ENCODE peak calls at places on chromosomes 11 and 22, in five cellular contexts. B, W, S, N and U are unnamed samples.

GRCh38 chr11:45834298-45834756 is 12.9 kb upstream of the CRY2 start:
- DNase-seq in W (no peak), N (no peak), S (no peak), B (no peak), U (no peak)

GRCh38 chr22:38613588-38613987 is 42.6 kb downstream of the FAM227A start:
- DNase-seq in B (no peak), W (no peak), S (no peak), N (no peak), U (no peak)

GRCh38 chr11:236774-237767 is at the start of gene PSMD13:
- DNase-seq in N (peak), W (no peak), S (peak), B (peak), U (peak)

GRCh38 chr11:119975561-119976152 is 162.3 kb downstream of the TRIM29 start:
- DNase-seq in S (no peak), B (no peak), N (no peak), W (no peak), U (peak)

GRCh38 chr11:58916637-58917036 is 22.7 kb upstream of the GLYATL1 start:
- DNase-seq in N (no peak), W (no peak), S (no peak), B (no peak), U (no peak)

GRCh38 chr11:85889676-85890579 is 34.7 kb downstream of the CCDC83 start:
- DNase-seq in N (peak), B (no peak), W (peak), S (no peak), U (no peak)

GRCh38 chr11:116330439-116331185 is 442.2 kb downstream of the BUD13 start:
- DNase-seq in N (no peak), B (no peak), W (no peak), S (no peak), U (no peak)

GRCh38 chr22:27105142-27106025 is 448.0 kb downstream of the MIAT start:
- DNase-seq in B (no peak), N (no peak), S (no peak), W (peak), U (no peak)

GRCh38 chr11:116703421-116703820 is 69.4 kb downstream of the BUD13 start:
- DNase-seq in N (no peak), W (no peak), B (no peak), S (peak), U (peak)

GRCh38 chr11:75733346-75734107 is 15.9 kb downstream of the MOGAT2 start:
- DNase-seq in B (no peak), N (peak), W (no peak), S (peak), U (peak)

GRCh38 chr22:19498866-19499190 is 19.1 kb downstream of the CDC45 start:
- DNase-seq in B (no peak), S (no peak), W (no peak), N (no peak), U (no peak)

GRCh38 chr22:30867746-30868662 is 100.6 kb downstream of the MORC2 start:
- DNase-seq in W (no peak), B (no peak), N (no peak), S (no peak), U (no peak)

GRCh38 chr11:22728600-22729394 is 62.4 kb downstream of the GAS2 start:
- DNase-seq in S (peak), B (no peak), W (no peak), N (no peak), U (no peak)

GRCh38 chr11:91081440-91082088 is 858.7 kb upstream of the CHORDC1 start:
- DNase-seq in S (no peak), B (no peak), N (no peak), W (no peak), U (no peak)

GRCh38 chr11:65506770-65507485 is 8.1 kb downstream of the MALAT1 start:
- DNase-seq in N (peak), S (peak), B (peak), W (peak), U (peak)

GRCh38 chr11:6667733-6668374 is 12.2 kb upstream of the DCHS1 start:
- DNase-seq in N (peak), B (peak), W (no peak), S (no peak), U (no peak)

GRCh38 chr11:79108851-79109250 is 332.0 kb downstream of the TENM4 start:
- DNase-seq in W (no peak), N (no peak), S (no peak), B (no peak), U (no peak)

GRCh38 chr11:7648264-7648663 is 25.0 kb downstream of the CYB5R2 start:
- DNase-seq in W (no peak), N (no peak), S (no peak), B (no peak), U (no peak)

GRCh38 chr22:49269371-49269770 is 558.3 kb downstream of the BRD1 start:
- DNase-seq in W (no peak), N (no peak), B (no peak), S (no peak), U (no peak)

GRCh38 chr22:35258144-35258988 is 1.1 kb downstream of the HMGXB4 start:
- DNase-seq in S (no peak), W (no peak), B (peak), N (peak), U (no peak)

GRCh38 chr22:25673721-25674120 is 68.3 kb upstream of the MYO18B start:
- DNase-seq in N (no peak), W (no peak), S (no peak), B (no peak), U (no peak)

GRCh38 chr11:89235976-89236375 is 58.3 kb downstream of the TYR start:
- DNase-seq in B (no peak), S (no peak), W (no peak), N (no peak), U (no peak)

GRCh38 chr11:36056160-36056751 is 112.4 kb downstream of the LDLRAD3 start:
- DNase-seq in N (peak), S (no peak), B (no peak), W (no peak), U (no peak)

GRCh38 chr11:6194065-6194581 is 4.9 kb upstream of the OR52W1 start:
- DNase-seq in N (no peak), W (no peak), B (no peak), S (no peak), U (no peak)

GRCh38 chr22:23984430-23984829 is 4.5 kb downstream of the GSTT2 start:
- DNase-seq in S (peak), N (no peak), B (peak), W (no peak), U (no peak)

GRCh38 chr11:61769946-61770683 is 17.7 kb downstream of the MYRF start:
- DNase-seq in W (no peak), N (no peak), B (no peak), S (no peak), U (no peak)

GRCh38 chr11:40149721-40150120 is 1309.7 kb downstream of the LRRC4C start:
- DNase-seq in N (no peak), B (no peak), S (no peak), W (no peak), U (no peak)

GRCh38 chr11:63670077-63670737 is 969 bp downstream of the ATL3 start:
- DNase-seq in S (no peak), B (no peak), W (no peak), N (no peak), U (no peak)

GRCh38 chr11:64538501-64538951 is 52.5 kb upstream of the SLC22A12 start:
- DNase-seq in S (no peak), W (no peak), B (no peak), N (no peak), U (no peak)

GRCh38 chr22:39954584-39955055 is 5.6 kb upstream of the TMA7B start:
- DNase-seq in B (no peak), N (no peak), W (peak), S (no peak), U (no peak)

GRCh38 chr11:106077609-106078517 is at the start of gene AASDHPPT:
- DNase-seq in W (no peak), S (no peak), N (peak), B (no peak), U (peak)

GRCh38 chr11:9462806-9463537 is 2.2 kb downstream of the ZNF143 start:
- DNase-seq in W (no peak), N (peak), B (no peak), S (no peak), U (no peak)

GRCh38 chr11:131874070-131874469 is 503.7 kb downstream of the NTM start:
- DNase-seq in W (no peak), N (no peak), B (no peak), S (no peak), U (no peak)

GRCh38 chr11:25615841-25616240 is 716.1 kb upstream of the ANO3 start:
- DNase-seq in W (no peak), B (no peak), S (no peak), N (no peak), U (no peak)

GRCh38 chr11:23263466-23263865 is 403.2 kb upstream of the CCDC179 start:
- DNase-seq in W (no peak), S (no peak), N (no peak), B (no peak), U (no peak)

GRCh38 chr22:36373258-36373579 is 14.5 kb downstream of the MYH9 start:
- DNase-seq in W (no peak), N (peak), S (no peak), B (no peak), U (peak)

GRCh38 chr11:1338201-1339065 is 29.0 kb upstream of the TOLLIP start:
- DNase-seq in S (no peak), B (no peak), N (no peak), W (no peak), U (no peak)

GRCh38 chr22:22948651-22949611 is 61.3 kb downstream of the IGLL5 start:
- DNase-seq in B (peak), N (no peak), S (no peak), W (no peak), U (no peak)

GRCh38 chr11:33633251-33634003 is 67.2 kb downstream of the C11orf91 start:
- DNase-seq in N (peak), W (no peak), S (peak), B (no peak), U (peak)